ENCODE peak calls at places on chromosome 4, in eight cellular contexts. J, B, T, H, A, W, Q and O are unnamed samples.

GRCh38 chr4:81470456-81471327 is 1.0 kb downstream of the RASGEF1B start:
- DNase-seq in J (no peak), B (peak), T (peak), H (no peak), A (peak), W (peak), Q (no peak), O (no peak)

GRCh38 chr4:54941994-54942552 is 183.3 kb downstream of the KDR start:
- DNase-seq in J (peak), B (no peak), T (no peak), H (no peak), A (no peak), W (no peak), Q (no peak), O (no peak)

GRCh38 chr4:72505314-72505744 is 63.7 kb downstream of the ADAMTS3 start:
- DNase-seq in J (no peak), B (peak), T (no peak), H (peak), A (peak), W (no peak), Q (peak), O (no peak)

GRCh38 chr4:40311811-40312346 is 23.3 kb upstream of the CHRNA9 start:
- DNase-seq in J (no peak), B (peak), T (no peak), H (no peak), A (no peak), W (no peak), Q (no peak), O (no peak)

GRCh38 chr4:168440442-168441264 is 39.6 kb downstream of the DDX60L start:
- DNase-seq in J (no peak), B (no peak), T (no peak), H (peak), A (no peak), W (no peak), Q (peak), O (no peak)

GRCh38 chr4:17091104-17091503 is 192.7 kb upstream of the LDB2 start:
- DNase-seq in J (no peak), B (no peak), T (no peak), H (no peak), A (no peak), W (no peak), Q (no peak), O (no peak)

GRCh38 chr4:122810669-122811068 is 16.0 kb upstream of the FGF2 start:
- DNase-seq in J (no peak), B (no peak), T (no peak), H (no peak), A (no peak), W (no peak), Q (no peak), O (no peak)

GRCh38 chr4:168685136-168685535 is 188.3 kb downstream of the PALLD start:
- DNase-seq in J (no peak), B (no peak), T (no peak), H (no peak), A (no peak), W (no peak), Q (no peak), O (no peak)